ENCODE peak calls at places on chromosome 16, in five cellular contexts. A is cardiac fibroblast, D is fibroblast of lung, F is esophagus muscularis mucosa, Q is RWPE1. N is an unnamed sample.

GRCh38 chr16:12191102-12191501 is 214.6 kb downstream of the SNX29 start:
- DNase-seq in A (no peak), D (no peak), F (no peak), Q (no peak), N (no peak)

GRCh38 chr16:48126801-48127644 is 28.8 kb downstream of the ABCC12 start:
- DNase-seq in A (peak), D (peak), F (no peak), Q (peak), N (peak)

GRCh38 chr16:70576431-70577255 is 53.0 kb downstream of the SF3B3 start:
- DNase-seq in A (peak), D (peak), F (no peak), Q (peak), N (peak)

GRCh38 chr16:73384561-73384960 is 336.6 kb upstream of the ZFHX3 start:
- DNase-seq in A (no peak), D (no peak), F (no peak), Q (no peak), N (no peak)

GRCh38 chr16:52603015-52603414 is 56.1 kb upstream of the TOX3 start:
- DNase-seq in A (no peak), D (no peak), F (no peak), Q (no peak), N (no peak)

GRCh38 chr16:88993006-88993787 is 16.2 kb upstream of the CBFA2T3 start:
- DNase-seq in A (no peak), D (peak), F (no peak), Q (no peak), N (no peak)

GRCh38 chr16:15440852-15441251 is 6.5 kb downstream of the BMERB1 start:
- DNase-seq in A (peak), D (peak), F (no peak), Q (no peak), N (peak)

GRCh38 chr16:46746821-46747776 is 1.0 kb downstream of the MYLK3 start:
- DNase-seq in A (no peak), D (no peak), F (no peak), Q (no peak), N (no peak)

GRCh38 chr16:69859105-69859969 is 91.8 kb upstream of the CLEC18A start:
- DNase-seq in A (no peak), D (no peak), F (no peak), Q (peak), N (peak)

GRCh38 chr16:7097537-7097936 is 235.1 kb upstream of the RBFOX1 start:
- DNase-seq in A (no peak), D (no peak), F (no peak), Q (no peak), N (no peak)

GRCh38 chr16:17828012-17828411 is 357.3 kb upstream of the XYLT1 start:
- DNase-seq in A (peak), D (peak), F (no peak), Q (peak), N (peak)

DNA sequence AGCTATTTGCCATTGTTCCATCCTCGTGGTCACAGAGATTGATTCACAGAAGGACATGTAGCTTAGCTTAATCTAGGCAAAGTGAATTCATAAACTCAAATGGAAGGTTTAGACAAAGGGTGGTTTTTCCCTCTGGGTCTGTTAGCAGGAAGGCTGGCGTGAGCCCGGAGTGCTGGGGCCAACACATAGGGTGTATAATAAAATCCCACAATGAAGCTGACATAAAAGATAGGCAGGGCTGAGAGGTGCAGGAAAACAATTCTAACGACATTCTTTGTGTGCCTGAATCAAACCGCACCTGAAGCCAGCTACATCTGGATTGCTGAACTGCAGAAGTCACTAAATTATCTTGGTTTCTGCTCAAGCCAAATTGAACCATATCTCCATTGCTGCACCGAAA is 173.9 kb downstream of the MAF start:
- DNase-seq in A (no peak), D (no peak), F (no peak), Q (no peak), N (no peak)
- TF ChIP-seq CTCF in A (no peak), D (no peak), F (no peak), Q (no peak), N (no peak)

DNA sequence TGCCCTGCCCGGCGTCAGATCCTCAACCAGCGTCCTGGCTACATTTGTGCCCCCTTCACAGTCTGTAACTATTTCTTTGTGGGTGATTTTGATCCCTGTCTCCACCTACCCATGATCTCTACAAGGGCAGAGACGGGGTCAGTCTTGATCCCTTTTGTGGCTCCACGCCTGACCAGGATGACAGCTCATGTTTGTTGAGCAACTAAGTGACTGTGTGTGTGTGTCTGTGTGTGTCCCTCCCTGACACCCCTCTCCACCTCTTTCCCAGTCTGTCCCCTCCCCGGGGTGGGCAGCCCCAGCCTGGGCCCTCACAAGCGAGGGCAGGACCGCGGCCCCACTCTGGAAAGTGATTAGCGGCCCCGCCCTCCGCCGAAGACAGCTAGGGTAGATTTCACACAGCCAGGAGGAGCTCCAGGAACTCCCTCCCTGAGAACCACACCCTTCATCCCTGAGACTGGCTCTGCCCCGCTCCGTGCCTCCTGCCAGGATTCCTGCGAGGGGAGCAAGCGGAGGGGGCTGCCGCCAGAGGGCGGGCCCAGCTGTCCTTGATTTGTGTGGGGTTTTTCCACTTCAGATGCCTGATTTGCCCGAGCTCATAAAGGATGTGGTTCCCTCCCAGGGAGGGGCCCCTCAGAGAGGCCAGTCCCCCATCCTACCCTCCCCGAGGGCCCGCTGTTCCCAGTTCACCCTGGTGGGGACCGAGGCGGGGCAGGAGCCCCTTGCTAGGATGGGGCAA is 5.3 kb upstream of the HS3ST6 start:
- DNase-seq in A (peak), D (peak), F (no peak), Q (peak), N (peak)
- TF ChIP-seq CTCF in A (peak), D (peak), F (peak), Q (peak), N (no peak)

DNA sequence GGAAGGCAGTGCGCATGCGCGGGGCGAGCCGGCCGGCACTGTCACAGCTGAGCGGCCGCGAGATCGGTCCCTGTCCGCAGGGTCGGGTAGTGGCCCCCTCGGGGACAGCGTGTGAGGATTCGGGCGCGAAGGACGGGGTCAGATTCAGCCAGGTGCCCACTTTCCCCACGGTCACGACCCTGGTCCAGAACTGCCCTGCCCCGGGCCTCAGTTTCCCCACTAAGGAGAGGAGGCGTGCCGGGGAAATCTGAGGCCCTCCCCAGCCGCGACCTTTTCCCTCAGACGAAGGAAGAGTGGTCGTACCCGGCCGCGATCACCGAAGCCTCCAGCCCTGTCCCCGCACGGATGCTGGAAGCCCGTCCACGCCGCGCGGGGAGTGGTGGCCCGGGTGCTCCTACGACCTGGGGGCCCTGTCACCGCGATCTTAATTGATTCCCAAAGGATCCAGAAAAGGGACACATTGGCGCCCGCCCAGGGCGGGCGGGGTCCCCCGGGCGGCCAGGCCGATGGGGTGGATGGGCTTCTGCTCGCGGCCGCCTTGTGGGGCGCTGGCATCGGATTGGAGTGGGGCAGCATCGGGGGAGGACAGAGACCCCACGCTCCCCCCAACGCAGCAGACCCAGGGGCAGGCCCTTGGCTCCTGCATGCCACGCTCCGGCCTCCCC is 57.7 kb downstream of the SRL start:
- DNase-seq in A (no peak), D (no peak), F (no peak), Q (no peak), N (no peak)
- TF ChIP-seq CTCF in A (no peak), D (no peak), F (no peak), Q (no peak), N (no peak)

DNA sequence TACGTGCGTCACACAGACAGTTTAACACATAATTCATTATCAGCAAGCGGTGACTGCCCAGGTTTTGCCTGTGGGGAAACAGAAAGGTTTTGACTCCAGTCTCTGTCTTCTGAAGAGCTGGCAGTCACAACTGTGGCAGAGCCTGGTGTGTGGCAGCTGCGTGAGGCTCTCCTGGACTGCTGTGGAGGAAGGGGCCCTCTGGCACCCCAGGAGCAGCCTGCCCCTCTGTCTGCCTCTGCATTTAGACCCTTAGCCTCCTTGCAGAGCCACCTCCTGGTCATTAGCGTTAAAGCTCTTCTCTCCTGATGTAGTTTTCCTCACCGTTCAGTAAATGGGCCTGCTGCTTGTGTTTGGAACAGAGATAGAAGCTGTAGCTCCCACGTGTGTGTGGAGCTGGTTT is 10.9 kb downstream of the RAB40C start:
- DNase-seq in A (peak), D (peak), F (no peak), Q (no peak), N (no peak)
- TF ChIP-seq CTCF in A (peak), D (peak), F (no peak), Q (peak), N (no peak)

DNA sequence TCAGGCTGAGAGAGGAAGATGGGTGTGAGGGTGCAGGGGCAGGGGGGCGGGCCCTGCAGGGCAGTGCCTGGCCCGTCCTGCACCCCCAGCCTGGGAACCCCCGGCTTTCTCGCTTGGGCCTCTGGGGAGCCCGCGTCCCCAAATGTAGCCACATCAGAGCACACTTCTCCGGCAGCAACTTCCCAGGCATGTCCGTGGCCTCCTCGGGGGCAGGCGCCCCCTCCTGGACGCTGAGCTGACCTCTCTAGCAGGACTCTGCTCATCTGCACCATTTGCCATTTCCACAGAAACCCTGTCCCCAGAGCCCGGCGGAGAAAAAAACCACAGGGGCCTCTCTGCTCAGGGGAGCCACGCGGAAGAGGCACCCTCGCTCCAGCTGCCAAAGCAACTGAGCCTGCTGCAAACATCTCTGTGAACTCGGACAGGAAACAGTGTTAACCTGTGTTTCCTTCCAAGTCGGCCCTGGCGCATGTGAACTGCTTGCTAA is 63.4 kb downstream of the KLHDC4 start:
- DNase-seq in A (peak), D (peak), F (no peak), Q (no peak), N (no peak)
- TF ChIP-seq CTCF in A (peak), D (peak), F (peak), Q (no peak), N (peak)

DNA sequence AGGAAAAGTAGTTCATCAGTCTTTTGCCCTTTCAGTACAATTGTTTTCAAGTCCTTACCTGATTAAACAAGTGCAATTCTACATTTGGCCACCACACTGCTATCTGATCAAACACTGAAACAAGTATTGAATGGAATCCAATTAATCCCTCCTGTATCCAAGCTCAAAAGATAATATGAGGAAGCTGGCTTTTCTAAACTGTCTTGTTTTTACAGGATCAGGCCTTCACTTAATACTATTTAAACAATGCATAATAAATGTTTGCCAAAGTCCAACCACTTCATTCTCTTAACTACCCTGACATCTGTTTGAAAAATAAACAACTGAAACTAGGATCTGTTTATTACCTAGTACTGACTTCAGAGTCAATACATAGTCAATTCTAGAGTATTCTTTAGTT is 131.6 kb downstream of the MRTFB start:
- DNase-seq in A (peak), D (peak), F (no peak), Q (no peak), N (peak)
- TF ChIP-seq CTCF in A (peak), D (no peak), F (peak), Q (peak), N (peak)

DNA sequence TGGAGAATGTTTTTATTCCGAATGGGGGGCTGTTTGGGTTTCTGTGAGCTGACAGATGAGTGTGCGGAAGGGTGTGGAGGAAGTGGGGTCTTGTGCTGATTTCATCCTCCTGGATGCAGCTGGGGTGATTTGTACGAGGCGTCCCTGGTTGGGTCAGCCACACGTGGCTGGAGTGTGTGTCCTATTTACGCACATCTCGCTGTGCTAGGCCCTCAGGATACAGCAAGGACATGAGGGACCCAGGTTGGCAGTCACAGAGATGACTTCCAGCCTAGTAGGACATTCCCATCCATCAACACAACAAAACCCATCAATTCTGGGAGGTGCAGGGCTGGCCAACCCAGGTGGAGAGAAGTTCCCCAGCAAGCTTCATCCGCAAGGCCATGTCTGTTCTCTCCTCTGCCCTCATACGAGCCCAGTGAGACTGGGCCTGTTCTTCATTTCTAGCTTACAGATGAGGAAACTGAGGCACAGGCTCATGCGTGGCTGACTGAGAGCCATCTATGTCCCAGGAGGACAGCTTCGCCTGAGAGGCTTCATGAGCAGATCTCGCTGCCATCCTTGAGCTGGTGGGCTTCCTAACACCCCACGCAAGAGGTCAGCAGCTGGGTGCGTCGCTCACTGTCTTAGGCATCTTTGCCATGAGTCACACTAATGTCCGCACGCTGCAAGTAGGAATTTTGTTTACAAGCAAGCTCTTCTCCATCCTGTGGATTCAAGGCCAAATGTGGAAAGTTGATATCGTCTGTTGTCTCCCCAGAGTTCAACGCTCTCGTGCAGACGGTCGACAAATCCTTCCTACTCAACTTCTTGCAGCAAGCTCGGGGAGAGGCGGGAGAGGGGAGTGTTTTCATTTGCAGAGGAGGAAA is 24.4 kb downstream of the IRF8 start:
- DNase-seq in A (peak), D (peak), F (no peak), Q (no peak), N (no peak)
- TF ChIP-seq CTCF in A (no peak), D (no peak), F (no peak), Q (no peak), N (no peak)

GRCh38 chr16:30457256-30457655 is 11.6 kb upstream of the SEPHS2 start:
- DNase-seq in A (no peak), D (no peak), F (no peak), Q (no peak), N (no peak)

GRCh38 chr16:30458561-30459394 is 13.1 kb upstream of the SEPHS2 start:
- DNase-seq in A (no peak), D (no peak), F (peak), Q (no peak), N (no peak)

GRCh38 chr16:30457743-30458560 is 12.3 kb upstream of the SEPHS2 start:
- DNase-seq in A (no peak), D (no peak), F (no peak), Q (no peak), N (no peak)

GRCh38 chr16:30459456-30459855 is 13.1 kb upstream of the ITGAL start:
- DNase-seq in A (no peak), D (no peak), F (no peak), Q (no peak), N (no peak)

GRCh38 chr16:30456302-30456701 is 10.6 kb upstream of the SEPHS2 start:
- DNase-seq in A (no peak), D (no peak), F (no peak), Q (no peak), N (no peak)
- TF ChIP-seq CTCF in A (no peak), D (no peak), F (no peak), Q (no peak), N (no peak)

GRCh38 chr16:86953631-86954465 is 363.3 kb downstream of the C16orf95 start:
- DNase-seq in A (no peak), D (no peak), F (no peak), Q (no peak), N (no peak)
- TF ChIP-seq CTCF in A (no peak), D (no peak), F (no peak), Q (no peak), N (no peak)